ENCODE peak calls at places on chromosomes 1 and 21, in eight cellular contexts. I is PC-3, A is bronchial epithelial cell, H is OCI-LY7, K is HCT116, B is cardiac fibroblast, T is dorsolateral prefrontal cortex, P is AG10803. E is an unnamed sample.

GRCh38 chr1:216902669-216903388 is 179.6 kb upstream of the ESRRG start:
- DNase-seq in T (no peak), A (peak), B (peak), K (no peak), P (peak), H (no peak), I (peak), E (peak)

GRCh38 chr1:229204863-229205777 is 65.8 kb upstream of the RAB4A start:
- DNase-seq in I (no peak), A (no peak), B (peak), H (no peak), P (peak), K (no peak), T (no peak), E (no peak)

GRCh38 chr1:206021008-206021795 is 2.5 kb downstream of the CTSE start:
- DNase-seq in P (no peak), H (no peak), I (peak), A (no peak), K (no peak), B (no peak), T (no peak), E (no peak)

GRCh38 chr1:35847935-35848565 is 35.0 kb upstream of the AGO1 start:
- DNase-seq in I (no peak), K (no peak), A (no peak), H (no peak), B (no peak), T (no peak), P (no peak), E (no peak)

GRCh38 chr1:117014209-117014608 is 12.6 kb downstream of the CD101 start:
- DNase-seq in A (peak), K (no peak), H (no peak), B (no peak), I (peak), P (no peak), T (no peak), E (peak)

GRCh38 chr1:34631126-34631525 is 123.7 kb upstream of the GJB5 start:
- DNase-seq in B (no peak), K (no peak), H (no peak), T (no peak), P (no peak), A (no peak), I (no peak), E (no peak)

GRCh38 chr1:160821627-160822026 is 25.7 kb downstream of the LY9 start:
- DNase-seq in P (no peak), H (no peak), I (no peak), T (no peak), K (no peak), B (peak), A (no peak), E (no peak)

GRCh38 chr1:180787628-180788307 is 124.9 kb upstream of the KIAA1614 start:
- DNase-seq in B (no peak), K (no peak), P (no peak), H (no peak), A (peak), I (no peak), T (no peak), E (no peak)

GRCh38 chr1:24185056-24185455 is 2.0 kb downstream of the IFNLR1 start:
- DNase-seq in H (no peak), K (no peak), A (no peak), B (no peak), I (no peak), P (no peak), T (no peak), E (no peak)

GRCh38 chr1:2505461-2505994 is 20.9 kb downstream of the PANK4 start:
- DNase-seq in H (no peak), P (no peak), I (no peak), A (no peak), B (no peak), K (no peak), T (no peak), E (no peak)

GRCh38 chr1:36984675-36985074 is 49.6 kb downstream of the GRIK3 start:
- DNase-seq in I (no peak), T (no peak), A (no peak), B (no peak), P (no peak), H (no peak), K (no peak), E (no peak)

GRCh38 chr1:78009836-78010235 is 5.1 kb downstream of the DNAJB4 start:
- DNase-seq in T (no peak), I (no peak), K (no peak), B (no peak), H (no peak), A (no peak), P (peak), E (no peak)

GRCh38 chr1:26983863-26984262 is 9.6 kb upstream of the TRNP1 start:
- DNase-seq in I (no peak), K (no peak), A (no peak), B (no peak), P (no peak), T (no peak), H (no peak), E (no peak)

GRCh38 chr21:18244721-18245486 is at the start of gene CHODL:
- DNase-seq in I (no peak), H (no peak), K (no peak), P (no peak), A (no peak), B (no peak), T (no peak), E (no peak)

GRCh38 chr21:31248598-31248997 is 95.5 kb downstream of the TIAM1 start:
- DNase-seq in B (peak), T (no peak), P (no peak), H (no peak), A (peak), I (peak), K (no peak), E (peak)

GRCh38 chr1:157400766-157401165 is 151.5 kb downstream of the FCRL5 start:
- DNase-seq in I (no peak), P (no peak), B (no peak), H (no peak), T (no peak), K (no peak), A (no peak), E (peak)

GRCh38 chr1:15334995-15335394 is 74.7 kb upstream of the EFHD2 start:
- DNase-seq in A (no peak), K (no peak), H (no peak), P (no peak), I (no peak), B (no peak), T (no peak), E (no peak)

GRCh38 chr1:185318431-185319151 is 1.5 kb upstream of the IVNS1ABP start:
- DNase-seq in P (no peak), H (no peak), I (no peak), T (no peak), B (no peak), A (no peak), K (no peak), E (no peak)

GRCh38 chr1:185317886-185318310 is 855 bp upstream of the IVNS1ABP start:
- DNase-seq in H (peak), I (no peak), A (peak), T (peak), K (peak), P (peak), B (peak), E (peak)

GRCh38 chr1:185317034-185317885 is at the start of gene IVNS1ABP:
- DNase-seq in I (peak), T (peak), B (peak), P (peak), A (peak), K (peak), H (peak), E (peak)

GRCh38 chr1:185316163-185317033 is 645 bp downstream of the IVNS1ABP start:
- DNase-seq in A (peak), K (peak), H (peak), I (peak), T (peak), B (peak), P (peak), E (peak)

DNA sequence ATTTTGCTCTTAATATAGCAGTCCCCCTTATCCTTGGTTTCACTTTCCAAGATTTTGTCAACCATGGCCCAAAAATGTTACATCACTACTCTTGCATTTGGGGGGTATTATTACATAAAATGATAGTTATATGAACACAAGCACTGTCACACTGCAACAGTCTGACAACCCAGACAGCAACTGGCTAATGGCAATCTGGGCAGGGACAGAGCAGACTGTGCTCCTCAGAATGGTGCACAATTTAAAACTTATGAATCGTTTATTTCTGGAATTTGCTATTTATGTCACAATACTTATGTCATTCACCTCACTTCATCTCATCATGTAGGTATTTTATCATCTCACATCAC is 2.1 kb upstream of the IVNS1ABP start:
- DNase-seq in P (no peak), I (no peak), H (no peak), K (no peak), T (no peak), A (no peak), B (no peak), E (no peak)
- TF ChIP-seq CTCF in P (no peak), I (no peak), H (no peak), K (no peak), T (no peak), A (no peak), B (no peak), E (no peak)

DNA sequence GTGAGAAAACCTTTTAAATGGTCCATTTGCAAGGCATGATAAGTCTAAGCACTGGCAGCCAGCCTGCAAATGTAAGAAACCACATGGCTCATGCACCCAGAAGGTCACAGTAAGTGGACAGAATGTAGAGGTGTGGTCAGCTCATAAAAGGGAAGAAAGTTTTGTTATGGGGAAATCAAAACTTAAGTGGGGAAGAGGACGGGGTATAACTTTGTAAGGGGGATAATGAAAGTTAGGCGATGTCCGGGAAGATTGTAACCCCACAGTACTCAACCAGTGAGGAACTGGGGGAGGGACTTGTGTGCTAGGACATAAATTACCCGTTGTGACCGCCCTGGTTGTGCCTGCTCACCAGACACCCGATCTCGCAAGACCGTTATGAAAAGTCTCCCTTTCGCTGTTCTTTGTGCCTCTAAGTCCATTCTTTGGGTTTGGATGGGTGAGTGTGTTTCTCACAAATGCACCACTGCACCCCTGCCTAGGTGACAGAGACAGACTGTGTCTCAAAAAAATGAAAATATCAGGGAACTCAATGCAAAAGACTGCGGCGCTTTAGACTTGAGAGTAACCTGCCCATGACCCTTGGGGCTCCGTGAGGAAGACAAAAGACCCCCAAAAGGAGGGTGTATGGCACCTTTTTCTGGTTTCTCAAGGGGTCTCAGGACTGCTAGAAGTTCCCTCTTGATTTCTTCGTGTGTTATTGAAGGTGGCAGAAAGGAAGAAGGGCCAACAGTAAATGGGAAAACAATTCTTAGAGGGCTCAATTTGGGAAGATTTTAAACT is 28.6 kb upstream of the ZNF496 start:
- DNase-seq in H (no peak), I (no peak), B (no peak), T (no peak), K (no peak), A (no peak), P (peak), E (no peak)
- H3K4me3 ChIP-seq in H (no peak), I (no peak), B (no peak), T (no peak), K (no peak), A (no peak), P (peak), E (no peak)

GRCh38 chr1:76868154-76868882 is 1.0 kb downstream of the ST6GALNAC5 start:
- DNase-seq in H (no peak), B (peak), A (no peak), P (peak), K (no peak), I (peak), T (peak), E (peak)
- TF ChIP-seq CTCF in H (no peak), B (no peak), A (no peak), P (peak), K (no peak), I (peak), T (no peak), E (no peak)

DNA sequence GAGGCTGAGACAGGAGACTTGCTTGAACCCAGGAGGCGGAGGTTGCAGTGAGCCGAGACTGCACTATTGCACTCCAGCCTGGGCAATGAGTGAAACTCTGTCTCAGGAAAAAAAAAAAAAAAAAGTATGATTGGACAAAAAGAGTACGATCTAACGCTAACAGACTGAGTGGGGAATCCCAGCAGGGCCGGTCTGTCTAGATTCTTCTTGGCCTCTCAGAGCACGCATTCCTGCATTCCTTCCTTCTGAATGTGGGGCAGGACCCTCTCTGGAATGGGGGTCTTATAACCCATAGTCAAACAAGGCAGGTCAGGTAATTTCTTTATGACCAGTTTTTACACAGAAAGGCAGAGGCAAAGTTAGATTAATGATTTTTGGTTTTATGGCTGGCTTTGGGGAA is 92.0 kb upstream of the PPM1J start:
- DNase-seq in I (peak), B (no peak), H (no peak), A (peak), K (no peak), T (no peak), P (no peak), E (peak)
- H3K4me3 ChIP-seq in I (no peak), B (no peak), H (no peak), A (no peak), K (no peak), T (no peak), P (no peak), E (no peak)

DNA sequence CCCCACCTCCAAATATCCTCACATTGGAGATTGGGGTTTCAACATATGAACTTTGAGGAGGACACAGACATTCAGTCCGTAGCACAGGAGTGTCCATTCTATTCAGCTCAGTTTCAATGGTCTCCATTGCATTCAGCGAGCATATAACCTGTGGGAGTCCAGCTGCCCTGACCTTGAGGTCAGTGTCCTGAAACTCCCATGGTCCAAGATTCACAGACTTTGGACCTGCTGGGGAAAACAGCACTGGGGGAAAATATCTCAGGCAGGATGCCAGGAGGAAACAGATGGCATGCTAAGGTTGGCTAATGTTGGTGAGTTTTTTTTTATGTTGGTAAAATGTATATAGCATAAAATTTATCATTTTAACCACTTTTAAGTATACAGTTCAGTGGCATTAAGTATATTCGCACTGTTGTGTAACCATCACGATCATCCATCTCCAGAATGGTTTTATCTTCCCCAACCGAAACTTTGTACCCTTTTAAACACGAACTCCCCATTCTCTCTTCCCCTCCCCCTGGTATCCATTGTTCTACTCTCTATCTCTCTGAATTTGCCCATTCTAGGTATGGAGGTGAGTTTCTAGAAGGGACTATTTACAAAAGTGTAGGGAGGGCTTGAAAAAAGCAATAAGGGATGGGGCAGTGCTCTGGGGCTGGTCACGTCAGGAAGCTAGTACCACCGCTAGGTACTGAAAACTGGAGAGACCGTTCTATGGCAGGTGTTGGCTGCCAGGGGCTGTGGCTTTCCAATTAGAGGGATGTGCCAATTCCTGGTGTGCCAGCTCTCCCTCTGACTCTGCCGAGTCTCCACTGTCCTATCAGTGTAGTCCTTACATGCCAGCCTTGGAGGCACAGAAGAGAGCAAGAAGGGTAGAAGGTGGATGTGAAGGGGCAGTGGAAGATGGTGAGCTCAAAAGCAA is 85.3 kb downstream of the FOXD2 start:
- DNase-seq in H (no peak), P (no peak), T (no peak), A (no peak), B (no peak), I (no peak), K (no peak), E (no peak)
- TF ChIP-seq CTCF in H (no peak), P (no peak), T (no peak), A (no peak), B (no peak), I (no peak), K (no peak), E (no peak)

E was measured in epithelial cell of esophagus.